ENCODE peak calls at places on chromosome 20, in five cellular contexts. N is left ventricle myocardium inferior, X is dorsolateral prefrontal cortex, P is neural progenitor cell, J is bronchial epithelial cell. T is an unnamed sample.

GRCh38 chr20:2038161-2038560 is 44.3 kb upstream of the PDYN start:
- DNase-seq in N (no peak), X (no peak), P (no peak), J (no peak), T (no peak)

GRCh38 chr20:2817891-2818595 is 1.9 kb downstream of the TMEM239 start:
- DNase-seq in N (peak; percentile 53), X (no peak), P (no peak), J (no peak), T (no peak)

GRCh38 chr20:37530696-37531095 is 3.0 kb upstream of the BLCAP start:
- DNase-seq in N (no peak), X (no peak), P (no peak), J (no peak), T (no peak)

GRCh38 chr20:57657537-57658446 is 37.6 kb upstream of the ZBP1 start:
- DNase-seq in N (peak; percentile 73), X (peak; percentile 25), P (no peak), J (peak; percentile 85), T (no peak)

GRCh38 chr20:64055893-64056638 is 6.6 kb upstream of the SOX18 start:
- DNase-seq in N (peak; percentile 75), X (no peak), P (peak; percentile 26), J (no peak), T (peak; percentile 40)

GRCh38 chr20:23156170-23156841 is 70.2 kb upstream of the CD93 start:
- DNase-seq in N (no peak), X (no peak), P (no peak), J (peak; percentile 90), T (no peak)

GRCh38 chr20:56724246-56724757 is 95.2 kb downstream of the TFAP2C start:
- DNase-seq in N (no peak), X (no peak), P (no peak), J (no peak), T (no peak)

GRCh38 chr20:46713957-46714834 is 4.7 kb downstream of the SLC2A10 start:
- DNase-seq in N (no peak), X (no peak), P (no peak), J (no peak), T (no peak)

GRCh38 chr20:3080939-3081388 is 3.6 kb downstream of the AVP start:
- DNase-seq in N (peak; percentile 75), X (no peak), P (no peak), J (no peak), T (no peak)

GRCh38 chr20:60454491-60454890 is 496.3 kb downstream of the CDH26 start:
- DNase-seq in N (no peak), X (no peak), P (no peak), J (no peak), T (no peak)

GRCh38 chr20:60459212-60459611 is 501.0 kb downstream of the CDH26 start:
- DNase-seq in N (no peak), X (no peak), P (no peak), J (no peak), T (no peak)

GRCh38 chr20:60453388-60453787 is 495.2 kb downstream of the CDH26 start:
- DNase-seq in N (no peak), X (no peak), P (no peak), J (no peak), T (no peak)

GRCh38 chr20:60455272-60455671 is 497.0 kb downstream of the CDH26 start:
- DNase-seq in N (no peak), X (no peak), P (no peak), J (no peak), T (no peak)

DNA sequence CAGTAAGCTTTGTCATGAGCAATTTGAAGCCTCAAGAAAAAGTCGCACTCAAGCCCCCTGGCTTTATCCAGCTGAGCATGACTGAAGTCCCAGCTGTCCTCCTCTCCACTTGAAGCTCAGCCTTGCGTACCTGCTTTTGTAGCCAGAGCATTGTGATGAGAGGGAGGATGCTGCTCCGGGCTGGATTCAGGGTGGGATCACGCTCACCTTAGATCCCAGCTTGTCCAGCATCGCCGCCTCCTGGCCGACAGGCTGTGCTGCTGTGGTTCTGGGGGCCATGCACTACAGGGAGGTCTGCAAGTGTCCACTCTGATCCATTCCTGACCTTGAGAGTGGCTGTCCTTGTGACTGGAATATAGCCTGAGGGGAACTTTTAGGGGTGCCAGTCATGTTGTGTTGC is 495.6 kb downstream of the CDH26 start:
- DNase-seq in N (no peak), X (no peak), P (peak; percentile 48), J (no peak), T (no peak)
- TF ChIP-seq CTCF in N (no peak), X (no peak), P (peak; percentile 56), J (no peak), T (no peak)

GRCh38 chr20:35077872-35078271 is 14.7 kb downstream of the TRPC4AP start:
- DNase-seq in N (no peak), X (no peak), P (no peak), J (no peak), T (no peak)

GRCh38 chr20:35085477-35086225 is 7.0 kb downstream of the TRPC4AP start:
- DNase-seq in N (no peak), X (no peak), P (no peak), J (no peak), T (no peak)

GRCh38 chr20:35084998-35085397 is 7.6 kb downstream of the TRPC4AP start:
- DNase-seq in N (no peak), X (no peak), P (no peak), J (no peak), T (no peak)

GRCh38 chr20:35077341-35077740 is 15.3 kb downstream of the TRPC4AP start:
- DNase-seq in N (no peak), X (no peak), P (no peak), J (peak; percentile 86), T (no peak)

DNA sequence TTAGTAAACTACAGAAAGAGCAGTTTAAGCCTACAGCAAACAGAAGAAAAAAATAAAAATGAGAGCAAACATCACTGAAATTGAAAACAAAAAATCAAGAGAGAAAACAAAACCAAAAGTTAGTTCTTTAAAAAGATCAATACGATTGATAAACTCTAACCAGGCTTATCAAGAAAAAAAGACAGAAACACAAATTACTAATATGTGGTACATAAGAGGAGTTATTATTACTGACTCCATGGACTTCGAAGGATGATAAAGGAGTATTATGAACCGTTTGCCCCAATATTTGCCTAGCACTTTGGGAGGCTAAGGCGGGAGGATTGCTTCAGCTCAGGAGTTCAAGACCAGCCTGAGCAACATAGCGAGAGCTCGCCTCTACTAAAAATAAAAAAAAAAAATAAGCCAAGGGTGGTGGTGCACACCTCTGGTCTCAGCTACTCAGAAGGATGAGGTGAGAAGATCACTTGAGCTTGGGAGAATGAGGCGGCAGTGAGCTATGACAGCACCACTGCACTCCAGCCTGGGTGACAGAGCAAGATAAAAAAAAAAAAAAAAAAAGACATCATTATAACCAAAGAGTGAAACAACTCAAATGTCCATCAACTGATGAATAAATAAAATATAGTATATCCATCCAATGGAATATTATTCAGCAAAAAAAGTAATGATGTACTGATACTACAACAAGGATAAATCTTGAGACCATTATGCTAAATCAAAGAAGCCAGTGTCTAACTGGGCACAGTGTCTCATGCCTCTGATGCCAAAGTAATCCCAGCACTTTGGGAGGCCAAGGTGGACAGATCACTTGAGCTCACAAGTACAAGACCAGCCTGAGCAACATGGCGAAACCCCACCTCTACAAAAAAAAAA is 12.9 kb downstream of the TRPC4AP start:
- DNase-seq in N (no peak), X (no peak), P (no peak), J (no peak), T (no peak)
- H3K4me3 ChIP-seq in N (no peak overlapping the region), X (no peak overlapping the region), P (no peak overlapping the region), J (no peak overlapping the region), T (no peak overlapping the region)

DNA sequence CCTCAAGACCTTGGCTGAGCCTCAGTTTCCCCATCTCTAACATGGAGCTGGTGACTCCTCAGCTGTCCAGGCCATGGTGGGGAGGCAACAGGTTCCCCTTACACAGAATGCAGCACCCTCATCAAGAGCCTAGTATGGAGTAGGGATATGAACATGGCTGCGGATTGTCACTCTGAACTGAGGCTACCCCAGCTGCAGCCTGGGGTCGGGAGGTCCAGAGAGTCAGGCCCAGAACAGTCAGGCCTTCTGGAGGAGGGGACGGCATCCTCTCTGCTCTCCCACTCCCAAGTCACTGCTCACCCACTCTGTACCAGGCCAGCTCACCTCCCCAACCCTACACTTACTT is 1.4 kb upstream of the FOXS1 start:
- DNase-seq in N (no peak), X (no peak), P (no peak), J (no peak), T (no peak)
- TF ChIP-seq CTCF in N (peak; percentile 26), X (no peak), P (no peak), J (no peak), T (no peak)

DNA sequence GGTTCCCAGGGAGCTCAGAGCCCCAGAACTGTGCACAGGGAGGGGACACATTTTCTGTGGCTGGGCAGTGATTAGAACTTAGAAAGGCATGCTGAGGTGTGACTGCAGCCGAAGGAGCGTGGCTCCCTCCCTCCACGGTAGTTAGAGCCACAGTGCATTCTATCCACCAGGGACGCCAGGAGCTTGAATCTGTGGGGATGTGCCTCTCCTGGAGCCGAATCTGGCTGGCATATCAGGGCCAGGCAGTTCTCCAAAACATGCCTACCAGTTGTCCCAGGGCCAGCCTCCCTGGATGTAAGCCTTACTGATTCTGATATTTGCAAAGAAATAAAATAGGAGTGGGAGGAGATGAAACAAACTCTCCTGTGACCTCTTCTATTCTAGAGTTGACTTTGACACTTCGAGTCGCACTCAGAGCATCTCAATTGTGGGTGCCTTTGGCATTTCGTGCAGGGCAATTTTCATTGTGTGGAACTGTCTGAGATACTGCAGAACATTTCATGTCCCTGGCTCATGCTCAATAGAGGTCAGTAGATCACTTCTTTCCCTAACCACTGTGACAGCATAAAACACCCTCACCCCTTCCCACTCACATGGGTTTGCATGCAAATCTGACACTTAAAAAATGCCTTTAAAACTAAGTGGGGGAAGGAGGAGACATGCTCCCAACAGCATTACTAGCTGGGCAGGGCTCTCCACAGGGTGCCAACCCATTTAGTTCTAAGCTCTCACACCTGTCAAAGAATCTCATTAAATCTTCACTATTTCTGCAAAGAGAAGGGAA is 379.0 kb downstream of the PREX1 start:
- DNase-seq in N (no peak), X (peak; percentile 39), P (no peak), J (no peak), T (no peak)
- H3K4me3 ChIP-seq in N (no peak overlapping the region), X (no peak overlapping the region), P (no peak overlapping the region), J (no peak overlapping the region), T (no peak overlapping the region)

GRCh38 chr20:31853481-31853880 is 8.1 kb upstream of the FOXS1 start:
- DNase-seq in N (no peak), X (no peak), P (no peak), J (no peak), T (no peak)
- TF ChIP-seq CTCF in N (no peak), X (no peak), P (no peak), J (no peak), T (no peak)

DNA sequence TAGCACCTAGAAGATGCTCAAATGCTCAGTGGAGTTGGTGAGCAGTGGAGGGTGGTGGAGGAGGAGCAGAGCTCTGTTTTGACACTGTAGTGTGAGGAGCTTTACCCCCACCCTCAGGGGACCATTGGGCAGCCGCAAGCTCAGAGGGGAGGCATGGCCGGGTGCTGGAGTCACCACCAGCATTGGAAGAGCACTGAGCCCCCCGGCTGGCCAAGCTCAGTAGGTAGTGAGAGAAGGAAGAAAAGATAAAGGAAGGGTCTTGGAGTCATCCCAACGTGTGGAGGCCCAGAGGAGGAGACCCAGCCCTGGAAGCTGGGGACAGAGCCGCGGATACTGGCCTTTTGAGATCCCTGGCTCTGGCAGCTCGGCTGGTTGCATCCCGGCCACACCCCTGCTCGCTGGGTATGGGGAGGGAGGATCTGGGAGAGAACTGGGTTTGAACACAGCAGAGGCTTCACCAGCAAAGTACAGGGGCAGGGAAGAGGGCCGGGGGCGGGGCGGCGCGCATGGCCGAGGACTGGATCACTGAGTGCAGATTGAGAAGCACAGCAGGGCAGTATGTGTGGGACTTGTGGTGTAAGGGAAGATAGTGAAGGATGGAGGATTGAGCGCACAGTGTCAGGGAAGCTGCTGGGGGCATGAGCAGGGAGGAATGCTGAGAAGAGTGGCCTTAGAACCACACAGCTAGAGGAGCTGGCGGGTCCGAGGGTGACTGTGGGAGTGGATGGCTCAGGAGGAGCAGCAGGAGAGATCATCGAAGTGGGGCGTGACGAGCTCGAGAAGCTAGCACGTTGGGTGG is 24.4 kb downstream of the SYNDIG1 start:
- DNase-seq in N (no peak), X (no peak), P (no peak), J (no peak), T (no peak)
- H3K4me3 ChIP-seq in N (no peak overlapping the region), X (no peak overlapping the region), P (no peak overlapping the region), J (no peak overlapping the region), T (no peak overlapping the region)

T was measured in GM12865.